ENCODE peak calls at places on chromosomes 3 and 15, in five cellular contexts. L is kidney epithelial cell, B is IMR-90, J is AG04450, N is ovary. R is an unnamed sample.

GRCh38 chr3:13229291-13229949 is 156.2 kb upstream of the IQSEC1 start:
- DNase-seq in B (peak), L (no peak), J (no peak), N (no peak), R (no peak)

GRCh38 chr3:178519701-178520100 is 16.5 kb upstream of the KCNMB2 start:
- DNase-seq in N (no peak), L (no peak), B (no peak), J (no peak), R (no peak)

GRCh38 chr3:38648659-38649499 is 608 bp downstream of the SCN5A start:
- DNase-seq in J (no peak), N (no peak), B (no peak), L (no peak), R (no peak)

GRCh38 chr3:52023860-52024764 is 28.4 kb upstream of the RPL29 start:
- DNase-seq in J (no peak), B (no peak), L (no peak), N (no peak), R (no peak)

GRCh38 chr15:84079885-84080777 is 155.4 kb upstream of the GOLGA6L4 start:
- DNase-seq in N (peak), B (peak), J (no peak), L (no peak), R (no peak)

GRCh38 chr3:21942328-21942727 is 191.3 kb upstream of the ZNF385D start:
- DNase-seq in L (no peak), B (peak), J (peak), N (no peak), R (no peak)

GRCh38 chr3:176814252-176814651 is 383.0 kb downstream of the TBL1XR1 start:
- DNase-seq in L (peak), J (peak), N (no peak), B (peak), R (no peak)

GRCh38 chr3:164174049-164174448 is 904.2 kb downstream of the SI start:
- DNase-seq in N (no peak), J (no peak), L (no peak), B (no peak), R (no peak)

GRCh38 chr3:72157782-72158638 is 373.1 kb upstream of the PROK2 start:
- DNase-seq in N (no peak), B (no peak), L (no peak), J (no peak), R (no peak)

GRCh38 chr3:33810545-33810944 is 12.1 kb downstream of the PDCD6IP start:
- DNase-seq in N (no peak), L (no peak), B (no peak), J (no peak), R (no peak)

GRCh38 chr15:75718326-75718725 is 5.7 kb upstream of the CSPG4 start:
- DNase-seq in B (peak), N (no peak), L (no peak), J (no peak), R (no peak)

GRCh38 chr3:159263750-159264561 is 462.1 kb downstream of the MFSD1 start:
- DNase-seq in B (peak), N (no peak), J (no peak), L (no peak), R (no peak)